ENCODE peak calls at places on chromosome 10, in eight cellular contexts. R is IMR-90, J is neural crest cell, Y is heart left ventricle, L is Calu3, K is tibial artery, F is lower leg skin, M is astrocyte of the spinal cord. T is an unnamed sample.

GRCh38 chr10:117477961-117478670 is 64.4 kb upstream of the EMX2 start:
- DNase-seq in R (peak), J (no peak), Y (no peak), L (no peak), K (no peak), F (no peak), M (peak), T (no peak)

GRCh38 chr10:103445767-103446567 is 6.2 kb downstream of the CALHM2 start:
- DNase-seq in R (peak), J (no peak), Y (peak), L (no peak), K (peak), F (peak), M (no peak), T (no peak)

GRCh38 chr10:12235116-12235694 is 39.2 kb downstream of the CDC123 start:
- DNase-seq in R (peak), J (no peak), Y (no peak), L (no peak), K (no peak), F (no peak), M (no peak), T (no peak)

GRCh38 chr10:118944959-118945622 is 84.4 kb upstream of the NANOS1 start:
- DNase-seq in R (no peak), J (no peak), Y (no peak), L (no peak), K (no peak), F (no peak), M (no peak), T (no peak)

GRCh38 chr10:103745264-103746247 is 109.8 kb downstream of the SH3PXD2A start:
- DNase-seq in R (peak), J (no peak), Y (no peak), L (peak), K (no peak), F (peak), M (peak), T (no peak)

GRCh38 chr10:343231-344215 is 208.3 kb downstream of the ZMYND11 start:
- DNase-seq in R (no peak), J (no peak), Y (no peak), L (no peak), K (no peak), F (no peak), M (no peak), T (peak)

GRCh38 chr10:29806350-29806788 is 171.6 kb upstream of the SVIL start:
- DNase-seq in R (peak), J (no peak), Y (no peak), L (no peak), K (no peak), F (no peak), M (no peak), T (no peak)

GRCh38 chr10:28984431-28984830 is 304.4 kb upstream of the LYZL1 start:
- DNase-seq in R (peak), J (no peak), Y (peak), L (peak), K (peak), F (peak), M (peak), T (peak)

GRCh38 chr10:7891634-7892033 is 73.3 kb downstream of the TAF3 start:
- DNase-seq in R (peak), J (no peak), Y (no peak), L (no peak), K (no peak), F (no peak), M (peak), T (no peak)

GRCh38 chr10:19707376-19707775 is 108.9 kb upstream of the PLXDC2 start:
- DNase-seq in R (no peak), J (no peak), Y (no peak), L (no peak), K (no peak), F (no peak), M (no peak), T (no peak)

GRCh38 chr10:77461636-77462296 is 175.8 kb downstream of the KCNMA1 start:
- DNase-seq in R (no peak), J (no peak), Y (no peak), L (no peak), K (no peak), F (no peak), M (no peak), T (no peak)

GRCh38 chr10:98463976-98464754 is 17.4 kb upstream of the HPS1 start:
- DNase-seq in R (peak), J (no peak), Y (no peak), L (no peak), K (no peak), F (no peak), M (no peak), T (no peak)

GRCh38 chr10:97154789-97155188 is 31.0 kb downstream of the SLIT1 start:
- DNase-seq in R (no peak), J (no peak), Y (no peak), L (no peak), K (no peak), F (no peak), M (no peak), T (no peak)

GRCh38 chr10:62352356-62352963 is 21.7 kb upstream of the ZNF365 start:
- DNase-seq in R (peak), J (no peak), Y (no peak), L (no peak), K (no peak), F (no peak), M (peak), T (no peak)

GRCh38 chr10:11946652-11947051 is 96.0 kb downstream of the UPF2 start:
- DNase-seq in R (no peak), J (no peak), Y (no peak), L (no peak), K (no peak), F (no peak), M (no peak), T (no peak)

GRCh38 chr10:30701471-30702173 is 72.1 kb upstream of the LYZL2 start:
- DNase-seq in R (peak), J (no peak), Y (no peak), L (peak), K (no peak), F (no peak), M (peak), T (peak)

GRCh38 chr10:51667992-51668689 is 31.3 kb downstream of the CSTF2T start:
- DNase-seq in R (peak), J (no peak), Y (no peak), L (no peak), K (no peak), F (no peak), M (peak), T (no peak)

GRCh38 chr10:92699518-92700272 is 9.9 kb downstream of the HHEX start:
- DNase-seq in R (peak), J (peak), Y (peak), L (no peak), K (peak), F (no peak), M (peak), T (no peak)

GRCh38 chr10:43045246-43045621 is 31.6 kb upstream of the RET start:
- DNase-seq in R (no peak), J (no peak), Y (no peak), L (no peak), K (peak), F (no peak), M (no peak), T (peak)

DNA sequence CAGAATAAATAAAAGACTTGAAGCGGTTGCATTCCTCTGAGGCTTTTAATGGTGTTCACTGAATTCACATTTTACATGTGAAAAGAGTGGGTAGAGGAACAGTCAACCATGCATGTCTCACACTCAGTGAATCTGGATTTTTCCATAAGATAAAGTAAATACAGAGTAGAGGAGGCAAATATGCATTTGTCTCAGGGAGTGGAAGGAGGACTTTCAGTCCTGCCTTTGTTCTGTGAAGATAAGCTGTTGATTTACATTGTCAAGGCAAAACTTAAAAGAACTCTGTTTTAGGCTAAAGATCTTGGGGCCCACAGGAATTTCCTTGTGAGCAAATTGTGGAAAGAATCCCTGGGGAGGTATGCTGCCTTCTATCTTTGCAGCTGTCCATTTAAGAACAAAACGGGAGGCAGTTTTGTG is 825.3 kb upstream of the MBL2 start:
- DNase-seq in R (no peak), J (no peak), Y (no peak), L (no peak), K (no peak), F (no peak), M (peak), T (no peak)
- TF ChIP-seq CTCF in R (no peak), J (no peak), Y (no peak), L (no peak), K (no peak), F (no peak), M (no peak), T (no peak)

DNA sequence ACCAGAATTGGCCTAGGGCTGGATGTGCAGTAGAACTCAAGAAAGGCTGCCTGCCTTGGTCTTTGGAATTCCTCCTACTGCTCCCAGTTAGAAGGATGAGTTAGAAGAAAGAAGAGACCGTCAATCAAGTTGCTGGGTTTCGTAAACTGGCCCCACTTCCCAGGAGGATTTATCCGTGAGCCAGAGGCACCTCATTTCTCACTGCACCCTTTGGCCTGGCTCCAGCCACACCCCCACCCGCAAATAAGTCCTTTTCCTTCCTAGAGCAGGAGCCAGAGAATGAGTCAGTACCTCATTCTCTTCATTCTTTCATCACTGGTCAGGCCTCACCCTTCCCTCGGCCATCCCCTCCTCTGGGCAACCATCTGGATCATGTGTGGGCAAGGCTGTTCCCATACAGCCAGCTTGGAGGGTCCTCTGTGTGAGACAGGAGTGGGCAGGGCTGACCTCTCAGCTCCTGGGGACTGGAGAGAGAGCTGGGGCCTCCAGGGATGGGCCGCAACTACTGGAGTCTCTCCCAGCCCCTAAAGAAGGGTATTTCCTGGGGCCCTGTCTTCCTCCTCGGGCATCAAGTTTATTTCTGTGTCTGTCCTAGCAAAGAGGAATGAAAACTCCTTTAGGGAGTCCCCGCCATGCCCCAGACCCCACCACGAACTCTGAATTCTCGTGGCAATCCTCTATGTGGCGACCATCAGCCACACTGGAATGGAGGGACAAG is 87.2 kb upstream of the DUSP5 start:
- DNase-seq in R (peak), J (no peak), Y (no peak), L (peak), K (no peak), F (no peak), M (peak), T (peak)
- TF ChIP-seq CTCF in R (no peak), J (no peak), Y (no peak), L (no peak), K (no peak), F (no peak), M (no peak), T (no peak)

GRCh38 chr10:124417846-124418725 is 637 bp downstream of the OAT start:
- DNase-seq in R (peak), J (peak), Y (peak), L (peak), K (peak), F (peak), M (peak), T (peak)
- TF ChIP-seq CTCF in R (no peak), J (no peak), Y (no peak), L (no peak), K (no peak), F (no peak), M (no peak), T (no peak)

DNA sequence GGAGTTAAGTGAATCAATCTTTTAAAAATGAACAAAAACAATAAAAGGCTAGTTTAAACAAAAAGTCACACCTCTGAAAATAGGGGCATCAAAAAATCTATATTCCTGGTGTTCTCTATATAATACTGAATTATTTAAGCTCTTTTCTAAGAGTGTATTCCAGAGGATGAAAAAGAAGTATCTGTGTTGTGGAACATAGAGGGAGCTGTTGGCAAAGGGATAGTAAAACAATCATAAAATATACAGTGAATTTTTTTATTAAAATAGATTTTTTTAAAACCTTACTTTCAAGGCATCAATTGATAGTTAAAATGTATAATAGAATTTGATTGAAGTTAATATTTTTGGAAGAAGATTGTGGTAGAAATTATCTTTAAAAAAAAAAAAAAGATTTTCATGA is 1409.1 kb upstream of the CELF2 start:
- DNase-seq in R (peak), J (no peak), Y (no peak), L (no peak), K (no peak), F (no peak), M (peak), T (no peak)
- TF ChIP-seq CTCF in R (peak), J (peak), Y (peak), L (no peak), K (peak), F (no peak), M (peak), T (no peak)

GRCh38 chr10:70458329-70459060 is 17.0 kb upstream of the NODAL start:
- DNase-seq in R (peak), J (peak), Y (peak), L (peak), K (peak), F (no peak), M (peak), T (peak)
- TF ChIP-seq CTCF in R (no peak), J (no peak), Y (no peak), L (no peak), K (peak), F (no peak), M (no peak), T (no peak)

DNA sequence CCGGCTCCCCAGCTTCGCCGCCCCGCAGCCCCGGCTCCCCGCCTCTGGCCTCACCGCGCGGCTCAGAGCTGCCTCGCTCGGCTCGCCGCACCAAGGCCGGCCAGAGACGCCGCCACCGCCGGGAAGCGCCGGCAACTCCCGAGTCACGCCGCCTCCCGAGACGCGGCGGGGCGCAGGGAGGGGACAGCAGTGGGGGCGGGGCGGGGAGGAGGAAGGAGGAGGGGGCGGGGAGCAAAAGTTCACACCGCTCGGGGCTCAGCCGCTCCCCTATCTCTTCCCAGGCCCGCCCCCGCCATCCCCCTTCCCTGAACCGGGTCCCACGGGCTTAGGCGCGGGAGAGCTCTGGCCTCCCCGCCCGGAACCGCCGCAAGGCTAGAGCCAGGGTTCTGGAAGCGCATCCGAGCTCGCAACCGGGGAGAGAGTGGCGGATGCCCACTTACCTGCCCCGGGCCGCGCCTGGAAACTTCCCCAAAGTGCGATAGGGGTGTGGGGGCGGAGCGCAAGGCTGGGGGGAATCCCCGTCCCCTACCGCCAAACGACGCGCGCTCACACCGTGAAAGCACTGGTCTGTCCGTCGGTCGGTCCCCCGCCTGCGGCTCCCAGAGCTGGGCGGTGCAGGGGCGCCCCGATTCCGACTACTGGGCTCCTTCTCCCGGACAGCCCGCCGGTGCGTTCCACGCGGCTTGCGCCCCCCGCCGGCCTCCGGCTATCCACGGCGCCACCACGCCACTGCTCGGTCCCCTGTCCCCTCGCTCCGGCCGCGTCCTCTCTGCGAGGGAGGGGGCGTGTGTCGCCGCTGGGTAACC is 925 bp downstream of the CHST15 start:
- DNase-seq in R (no peak), J (peak), Y (peak), L (peak), K (peak), F (no peak), M (peak), T (peak)
- TF ChIP-seq CTCF in R (no peak), J (no peak), Y (peak), L (no peak), K (peak), F (no peak), M (no peak), T (no peak)

GRCh38 chr10:72067463-72068125 is 20.8 kb downstream of the SPOCK2 start:
- DNase-seq in R (no peak), J (no peak), Y (no peak), L (no peak), K (no peak), F (no peak), M (no peak), T (no peak)

GRCh38 chr10:72068901-72069446 is 19.4 kb downstream of the SPOCK2 start:
- DNase-seq in R (no peak), J (no peak), Y (peak), L (no peak), K (no peak), F (no peak), M (no peak), T (no peak)

GRCh38 chr10:72072046-72072445 is 16.3 kb downstream of the SPOCK2 start:
- DNase-seq in R (no peak), J (no peak), Y (no peak), L (no peak), K (no peak), F (no peak), M (no peak), T (no peak)

GRCh38 chr10:72068126-72068765 is 20.1 kb downstream of the SPOCK2 start:
- DNase-seq in R (no peak), J (no peak), Y (peak), L (no peak), K (no peak), F (no peak), M (no peak), T (no peak)

GRCh38 chr10:72069751-72070501 is 18.4 kb downstream of the SPOCK2 start:
- DNase-seq in R (no peak), J (no peak), Y (peak), L (peak), K (no peak), F (no peak), M (no peak), T (no peak)
- TF ChIP-seq CTCF in R (no peak), J (peak), Y (no peak), L (no peak), K (no peak), F (no peak), M (no peak), T (no peak)

DNA sequence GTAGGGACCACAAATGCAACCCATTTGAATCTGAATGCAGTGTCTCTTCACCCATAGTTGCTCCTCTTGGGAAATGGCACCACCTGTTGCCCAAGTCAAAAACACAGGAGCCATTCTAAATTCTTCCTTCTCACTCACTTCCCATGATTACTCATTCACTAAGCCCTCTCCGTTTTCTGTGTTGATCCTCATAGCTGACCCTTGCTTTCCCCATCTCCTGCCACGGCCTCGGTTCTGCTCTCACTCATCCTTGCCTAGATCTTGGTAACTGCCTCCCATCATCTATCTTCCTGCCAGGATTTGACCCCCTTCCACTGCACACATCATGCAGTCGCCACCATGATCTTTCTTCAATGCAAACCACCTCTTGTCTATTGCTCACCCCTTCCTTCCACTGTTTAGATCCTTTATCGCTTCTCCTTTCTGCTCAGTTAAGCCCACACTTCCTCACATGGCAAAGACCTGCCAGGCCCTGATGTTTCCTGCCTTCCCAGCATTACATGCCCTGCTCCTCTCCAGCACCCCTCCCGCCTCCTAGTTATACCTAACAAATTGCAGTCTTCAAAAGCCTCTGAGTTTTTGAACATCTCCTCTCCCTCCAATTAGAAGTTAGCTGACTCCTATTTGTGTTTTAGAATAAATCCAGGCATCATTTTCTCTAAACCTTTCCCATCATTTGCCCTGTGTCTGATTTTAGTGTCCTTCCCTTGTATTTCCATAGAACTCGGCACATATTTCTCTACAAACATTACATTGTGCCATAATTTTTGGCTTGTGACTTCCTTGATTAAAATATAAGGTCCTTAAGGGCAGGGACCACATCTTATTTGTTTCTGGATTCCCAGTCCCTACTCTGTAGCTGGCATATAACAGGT is 19.2 kb upstream of the CPN1 start:
- DNase-seq in R (peak), J (no peak), Y (no peak), L (no peak), K (no peak), F (no peak), M (no peak), T (no peak)
- TF ChIP-seq CTCF in R (peak), J (no peak), Y (no peak), L (no peak), K (no peak), F (no peak), M (peak), T (no peak)

T was measured in CD14-positive monocyte.